ENCODE peak calls at places on chromosomes 2 and 18, in seven cellular contexts. L is body of pancreas, S is HepG2, R is heart left ventricle, I is testis, B is gastrocnemius medialis, G is NB4. U is an unnamed sample.

GRCh38 chr2:18829331-18829902 is 240.0 kb upstream of the NT5C1B start:
- DNase-seq in L (no peak), S (peak), R (no peak), I (no peak), B (no peak), G (no peak), U (peak)

GRCh38 chr2:73092146-73092783 is 20.5 kb downstream of the RAB11FIP5 start:
- DNase-seq in L (no peak), S (peak), R (no peak), I (no peak), B (no peak), G (no peak), U (no peak)

GRCh38 chr2:75606851-75607798 is 39.5 kb upstream of the MRPL19 start:
- DNase-seq in L (no peak), S (no peak), R (no peak), I (no peak), B (no peak), G (peak), U (no peak)

GRCh38 chr2:192500550-192501200 is 305.9 kb upstream of the TMEFF2 start:
- DNase-seq in L (no peak), S (no peak), R (no peak), I (no peak), B (no peak), G (peak), U (no peak)

GRCh38 chr2:46377666-46378560 is 80.7 kb downstream of the EPAS1 start:
- DNase-seq in L (no peak), S (no peak), R (no peak), I (peak), B (no peak), G (no peak), U (no peak)

GRCh38 chr2:60992985-60993392 is 24.5 kb upstream of the PEX13 start:
- DNase-seq in L (no peak), S (no peak), R (no peak), I (no peak), B (no peak), G (peak), U (no peak)

GRCh38 chr2:230400454-230400853 is 15.5 kb upstream of the SP100 start:
- DNase-seq in L (no peak), S (no peak), R (no peak), I (no peak), B (no peak), G (no peak), U (no peak)

GRCh38 chr2:173193925-173194324 is 118.3 kb downstream of the MAP3K20 start:
- DNase-seq in L (no peak), S (no peak), R (no peak), I (no peak), B (no peak), G (no peak), U (no peak)

GRCh38 chr2:3610415-3610814 is 15.5 kb downstream of the COLEC11 start:
- DNase-seq in L (no peak), S (no peak), R (no peak), I (peak), B (no peak), G (no peak), U (no peak)

GRCh38 chr2:98911126-98911375 is 25.0 kb downstream of the CRACDL start:
- DNase-seq in L (no peak), S (no peak), R (no peak), I (no peak), B (no peak), G (no peak), U (no peak)

GRCh38 chr18:24396082-24396623 is 1.5 kb downstream of the OSBPL1A start:
- DNase-seq in L (no peak), S (no peak), R (no peak), I (no peak), B (no peak), G (peak), U (no peak)

GRCh38 chr2:7037340-7038333 is 120.4 kb downstream of the RNF144A start:
- DNase-seq in L (peak), S (peak), R (peak), I (peak), B (no peak), G (peak), U (peak)

GRCh38 chr2:188091235-188091634 is 200.4 kb upstream of the GULP1 start:
- DNase-seq in L (no peak), S (no peak), R (no peak), I (no peak), B (no peak), G (no peak), U (no peak)

GRCh38 chr2:105470979-105471378 is 72.1 kb upstream of the FHL2 start:
- DNase-seq in L (no peak), S (no peak), R (no peak), I (no peak), B (no peak), G (no peak), U (no peak)

GRCh38 chr2:131034122-131035051 is 58.9 kb downstream of the FAM168B start:
- DNase-seq in L (no peak), S (no peak), R (peak), I (peak), B (no peak), G (no peak), U (no peak)

GRCh38 chr2:101858910-101859309 is 132.8 kb upstream of the IL1R2 start:
- DNase-seq in L (no peak), S (no peak), R (no peak), I (no peak), B (no peak), G (no peak), U (no peak)

GRCh38 chr2:119544075-119545031 is at the start of gene CFAP221:
- DNase-seq in L (peak), S (peak), R (peak), I (peak), B (peak), G (peak), U (peak)

GRCh38 chr2:127217470-127218325 is 2.4 kb downstream of the CYP27C1 start:
- DNase-seq in L (no peak), S (no peak), R (no peak), I (no peak), B (no peak), G (no peak), U (no peak)

GRCh38 chr2:15410884-15411283 is 150.2 kb downstream of the NBAS start:
- DNase-seq in L (no peak), S (no peak), R (no peak), I (no peak), B (no peak), G (no peak), U (no peak)

GRCh38 chr2:55869637-55870325 is 53.8 kb downstream of the EFEMP1 start:
- DNase-seq in L (no peak), S (no peak), R (no peak), I (no peak), B (no peak), G (no peak), U (no peak)

GRCh38 chr2:207854484-207855386 is 85.0 kb upstream of the FZD5 start:
- DNase-seq in L (no peak), S (no peak), R (no peak), I (no peak), B (no peak), G (no peak), U (no peak)

GRCh38 chr2:113173563-113174368 is at the start of gene PSD4:
- DNase-seq in L (peak), S (no peak), R (peak), I (peak), B (peak), G (peak), U (peak)

GRCh38 chr2:144249035-144249637 is 270.8 kb downstream of the ZEB2 start:
- DNase-seq in L (no peak), S (no peak), R (no peak), I (no peak), B (no peak), G (no peak), U (no peak)

GRCh38 chr2:70523996-70524965 is 29.3 kb downstream of the TGFA start:
- DNase-seq in L (peak), S (peak), R (peak), I (no peak), B (no peak), G (peak), U (peak)

GRCh38 chr2:121723316-121723715 is 13.4 kb downstream of the NIFK start:
- DNase-seq in L (no peak), S (no peak), R (no peak), I (no peak), B (no peak), G (no peak), U (peak)

GRCh38 chr18:42052137-42052708 is 97.2 kb downstream of the PIK3C3 start:
- DNase-seq in L (no peak), S (no peak), R (no peak), I (no peak), B (no peak), G (peak), U (no peak)

GRCh38 chr2:215486973-215487372 is 51.1 kb upstream of the FN1 start:
- DNase-seq in L (no peak), S (no peak), R (no peak), I (no peak), B (no peak), G (peak), U (no peak)

GRCh38 chr2:196431957-196432356 is 207.6 kb upstream of the CCDC150 start:
- DNase-seq in L (no peak), S (peak), R (no peak), I (no peak), B (no peak), G (peak), U (no peak)

GRCh38 chr2:122516775-122517174 is 761.3 kb downstream of the TSN start:
- DNase-seq in L (no peak), S (no peak), R (no peak), I (no peak), B (no peak), G (no peak), U (no peak)

GRCh38 chr2:202056611-202057010 is 16.4 kb upstream of the KIAA2012 start:
- DNase-seq in L (no peak), S (no peak), R (no peak), I (no peak), B (no peak), G (peak), U (no peak)

GRCh38 chr2:45263147-45263546 is 253.9 kb upstream of the SIX2 start:
- DNase-seq in L (no peak), S (no peak), R (no peak), I (no peak), B (no peak), G (peak), U (no peak)

GRCh38 chr2:160924936-160925353 is 235.3 kb upstream of the TANK start:
- DNase-seq in L (no peak), S (no peak), R (no peak), I (no peak), B (no peak), G (no peak), U (no peak)

GRCh38 chr2:98775146-98775988 is 44.4 kb upstream of the MGAT4A start:
- DNase-seq in L (peak), S (no peak), R (no peak), I (no peak), B (no peak), G (no peak), U (no peak)

GRCh38 chr2:158045362-158045761 is 56.3 kb upstream of the UPP2 start:
- DNase-seq in L (no peak), S (peak), R (no peak), I (no peak), B (no peak), G (peak), U (no peak)

GRCh38 chr2:61179701-61180639 is 18.0 kb downstream of the C2orf74 start:
- DNase-seq in L (peak), S (no peak), R (peak), I (peak), B (no peak), G (no peak), U (peak)

GRCh38 chr2:110206056-110206455 is 1.2 kb upstream of the NPHP1 start:
- DNase-seq in L (no peak), S (no peak), R (no peak), I (no peak), B (peak), G (peak), U (no peak)

GRCh38 chr2:110204408-110205385 is at the start of gene NPHP1:
- DNase-seq in L (peak), S (peak), R (peak), I (peak), B (peak), G (peak), U (peak)
- TF ChIP-seq POLR2A in L (peak), S (peak), R (no peak), I (no peak), B (peak), G (peak), U (peak)

GRCh38 chr2:148044322-148044721 is 23.4 kb downstream of the MBD5 start:
- DNase-seq in L (no peak), S (no peak), R (no peak), I (no peak), B (no peak), G (no peak), U (no peak)

GRCh38 chr2:148039783-148040182 is 18.9 kb downstream of the MBD5 start:
- DNase-seq in L (no peak), S (no peak), R (no peak), I (no peak), B (no peak), G (no peak), U (no peak)

GRCh38 chr2:148046802-148047201 is 25.9 kb downstream of the MBD5 start:
- DNase-seq in L (no peak), S (no peak), R (no peak), I (no peak), B (no peak), G (no peak), U (no peak)

GRCh38 chr2:148042219-148042618 is 21.3 kb downstream of the MBD5 start:
- DNase-seq in L (no peak), S (no peak), R (no peak), I (no peak), B (no peak), G (no peak), U (no peak)
- TF ChIP-seq POLR2A in L (no peak), S (no peak), R (no peak), I (no peak), B (no peak), G (no peak), U (no peak)

DNA sequence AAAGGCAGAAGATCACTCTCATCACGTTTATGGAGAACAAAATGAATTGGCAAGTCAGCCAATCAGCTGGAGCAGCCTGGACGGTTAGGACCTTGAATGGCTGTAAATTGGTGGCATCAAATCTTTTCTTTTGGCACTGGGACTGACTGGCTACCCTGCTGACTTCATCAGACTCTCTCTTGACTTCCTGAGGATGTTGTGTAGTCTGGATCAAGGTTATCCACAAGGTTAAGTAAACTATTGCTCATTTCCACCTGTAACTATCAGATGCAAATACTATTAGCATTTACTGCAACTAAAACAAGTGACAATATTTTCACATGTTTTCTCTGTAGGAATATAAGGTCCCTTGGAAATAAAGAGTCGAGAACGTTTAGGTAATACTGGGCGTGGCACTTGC is 134.3 kb upstream of the RASGRP3 start:
- DNase-seq in L (no peak), S (no peak), R (no peak), I (no peak), B (no peak), G (no peak), U (peak)
- TF ChIP-seq POLR2A in L (no peak), S (no peak), R (no peak), I (no peak), B (no peak), G (no peak), U (no peak)

DNA sequence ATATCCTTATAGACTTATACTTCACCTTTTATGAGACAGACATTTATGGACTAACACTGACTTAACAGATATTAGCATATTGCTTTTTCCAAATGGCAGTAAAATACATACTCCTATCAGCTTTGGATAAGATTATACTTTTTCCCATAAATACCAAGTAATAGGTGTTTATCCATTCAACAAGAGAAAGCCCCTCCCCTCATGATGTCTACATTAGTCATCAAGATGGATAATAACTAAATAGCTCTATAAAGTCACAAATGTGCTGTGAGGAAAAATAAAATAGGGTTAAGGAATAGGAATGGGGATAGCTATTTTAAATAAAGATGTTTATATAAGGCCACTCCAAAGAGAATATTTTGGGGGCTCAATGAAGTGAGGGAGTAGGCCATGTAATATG is 39.4 kb downstream of the CSRNP3 start:
- DNase-seq in L (no peak), S (no peak), R (no peak), I (no peak), B (no peak), G (no peak), U (no peak)
- TF ChIP-seq POLR2A in L (no peak), S (no peak), R (no peak), I (no peak), B (no peak), G (no peak), U (no peak)

DNA sequence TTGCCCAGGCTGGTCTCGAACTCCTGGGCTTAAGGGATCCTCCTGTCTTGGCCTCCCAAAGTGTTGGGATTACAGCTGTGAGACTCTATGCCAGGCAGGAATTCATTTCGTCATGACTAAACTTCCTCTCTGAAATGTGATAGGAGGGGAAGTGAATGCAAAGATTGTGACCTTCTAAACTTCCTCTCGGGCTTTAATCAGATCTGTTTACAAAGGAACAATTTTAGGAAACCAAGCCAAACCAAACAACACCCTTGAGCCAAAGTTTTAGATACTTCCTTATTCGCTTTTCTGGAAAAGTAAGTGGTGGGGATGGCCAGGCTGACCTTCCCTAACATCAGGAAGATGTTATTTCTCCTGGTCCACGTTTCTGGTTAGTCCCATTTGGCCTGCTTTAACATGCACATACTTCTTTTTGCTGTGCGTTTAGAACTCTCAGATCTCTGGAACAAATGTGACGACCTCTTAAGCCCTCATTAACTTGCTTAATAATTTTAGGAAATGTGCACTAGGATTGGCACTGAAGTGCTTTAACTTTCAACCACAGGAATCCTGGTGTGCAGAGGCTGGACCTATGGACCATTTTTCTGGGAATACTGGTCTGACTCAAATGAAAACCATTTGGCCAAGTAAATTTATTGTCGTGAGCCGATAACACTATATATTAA is 33.2 kb upstream of the YES1 start:
- DNase-seq in L (no peak), S (peak), R (no peak), I (no peak), B (no peak), G (no peak), U (no peak)
- TF ChIP-seq POLR2A in L (no peak), S (no peak), R (no peak), I (no peak), B (no peak), G (no peak), U (no peak)

U was measured in adrenal gland.